ENCODE peak calls at places on chromosomes 12 and 14, in four cellular contexts. T, J, X and E are unnamed samples.

GRCh38 chr12:114063435-114063834 is 97.3 kb upstream of the RBM19 start:
- DNase-seq in T (no peak), J (no peak), X (no peak), E (no peak)

GRCh38 chr14:94670692-94671285 is 58.6 kb downstream of the SERPINA3 start:
- DNase-seq in T (no peak), J (no peak), X (no peak), E (no peak)

GRCh38 chr12:46373303-46374182 is 970 bp upstream of the SLC38A2 start:
- DNase-seq in T (peak), J (peak), X (peak), E (peak)

GRCh38 chr12:131441638-131442336 is 269.1 kb upstream of the SFSWAP start:
- DNase-seq in T (no peak), J (no peak), X (no peak), E (no peak)

GRCh38 chr12:109820921-109821381 is 12.2 kb downstream of the TRPV4 start:
- DNase-seq in T (no peak), J (no peak), X (no peak), E (peak)

GRCh38 chr12:25051171-25051570 is 102.3 kb upstream of the BCAT1 start:
- DNase-seq in T (no peak), J (no peak), X (no peak), E (no peak)

GRCh38 chr14:29928342-29928640 is 644 bp upstream of the PRKD1 start:
- DNase-seq in T (no peak), J (no peak), X (no peak), E (no peak)

GRCh38 chr12:31582155-31582554 is 8.8 kb downstream of the DENND5B start:
- DNase-seq in T (no peak), J (peak), X (no peak), E (no peak)

GRCh38 chr14:83485591-83485990 is 1951.9 kb upstream of the SEL1L start:
- DNase-seq in T (no peak), J (no peak), X (no peak), E (no peak)

GRCh38 chr12:13686243-13686642 is 295.2 kb downstream of the GRIN2B start:
- DNase-seq in T (no peak), J (no peak), X (no peak), E (no peak)

GRCh38 chr14:105944632-105945610 is 418.5 kb downstream of the TMEM121 start:
- DNase-seq in T (peak), J (no peak), X (peak), E (peak)

GRCh38 chr14:75711796-75712211 is 50.8 kb downstream of the TTLL5 start:
- DNase-seq in T (peak), J (peak), X (peak), E (peak)

GRCh38 chr14:32702571-32702970 is 236.1 kb upstream of the NPAS3 start:
- DNase-seq in T (no peak), J (peak), X (peak), E (peak)

GRCh38 chr12:21941522-21942376 is 523 bp upstream of the ABCC9 start:
- DNase-seq in T (peak), J (peak), X (peak), E (no peak)

GRCh38 chr12:68138480-68138879 is 21.1 kb downstream of the IFNG start:
- DNase-seq in T (no peak), J (no peak), X (no peak), E (no peak)

GRCh38 chr12:79555006-79555925 is 135.5 kb downstream of the PAWR start:
- DNase-seq in T (no peak), J (peak), X (no peak), E (no peak)

GRCh38 chr14:105528859-105529505 is 2.6 kb downstream of the TMEM121 start:
- DNase-seq in T (no peak), J (no peak), X (peak), E (no peak)

GRCh38 chr12:82481954-82482353 is 123.6 kb downstream of the METTL25 start:
- DNase-seq in T (no peak), J (no peak), X (no peak), E (no peak)

GRCh38 chr12:132427999-132428871 is 61.7 kb upstream of the FBRSL1 start:
- DNase-seq in T (peak), J (no peak), X (no peak), E (no peak)

GRCh38 chr14:74084277-74085046 is at the start of the genes ALDH6A1 and LIN52:
- DNase-seq in T (peak), J (peak), X (peak), E (peak)

GRCh38 chr12:57452181-57452936 is 2.7 kb upstream of the INHBE start:
- DNase-seq in T (no peak), J (peak), X (no peak), E (no peak)

GRCh38 chr12:46260153-46260912 is 8.5 kb downstream of the SLC38A1 start:
- DNase-seq in T (no peak), J (peak), X (no peak), E (peak)

GRCh38 chr12:44334347-44334746 is 498.5 kb downstream of the TMEM117 start:
- DNase-seq in T (no peak), J (no peak), X (no peak), E (no peak)

GRCh38 chr12:88111074-88111652 is 30.7 kb downstream of the CEP290 start:
- DNase-seq in T (no peak), J (peak), X (no peak), E (peak)

GRCh38 chr14:75438486-75439080 is 10.8 kb downstream of the JDP2 start:
- DNase-seq in T (no peak), J (no peak), X (no peak), E (peak)

GRCh38 chr14:98167253-98167652 is 1104.7 kb downstream of the BCL11B start:
- DNase-seq in T (no peak), J (no peak), X (no peak), E (no peak)

GRCh38 chr12:47743311-47743860 is 15.3 kb downstream of the RAPGEF3 start:
- DNase-seq in T (no peak), J (no peak), X (no peak), E (no peak)

GRCh38 chr14:103033744-103034143 is 23.6 kb downstream of the CDC42BPB start:
- DNase-seq in T (no peak), J (no peak), X (no peak), E (no peak)
- H3K4me3 ChIP-seq in T (no peak), J (no peak), X (no peak), E (no peak)

DNA sequence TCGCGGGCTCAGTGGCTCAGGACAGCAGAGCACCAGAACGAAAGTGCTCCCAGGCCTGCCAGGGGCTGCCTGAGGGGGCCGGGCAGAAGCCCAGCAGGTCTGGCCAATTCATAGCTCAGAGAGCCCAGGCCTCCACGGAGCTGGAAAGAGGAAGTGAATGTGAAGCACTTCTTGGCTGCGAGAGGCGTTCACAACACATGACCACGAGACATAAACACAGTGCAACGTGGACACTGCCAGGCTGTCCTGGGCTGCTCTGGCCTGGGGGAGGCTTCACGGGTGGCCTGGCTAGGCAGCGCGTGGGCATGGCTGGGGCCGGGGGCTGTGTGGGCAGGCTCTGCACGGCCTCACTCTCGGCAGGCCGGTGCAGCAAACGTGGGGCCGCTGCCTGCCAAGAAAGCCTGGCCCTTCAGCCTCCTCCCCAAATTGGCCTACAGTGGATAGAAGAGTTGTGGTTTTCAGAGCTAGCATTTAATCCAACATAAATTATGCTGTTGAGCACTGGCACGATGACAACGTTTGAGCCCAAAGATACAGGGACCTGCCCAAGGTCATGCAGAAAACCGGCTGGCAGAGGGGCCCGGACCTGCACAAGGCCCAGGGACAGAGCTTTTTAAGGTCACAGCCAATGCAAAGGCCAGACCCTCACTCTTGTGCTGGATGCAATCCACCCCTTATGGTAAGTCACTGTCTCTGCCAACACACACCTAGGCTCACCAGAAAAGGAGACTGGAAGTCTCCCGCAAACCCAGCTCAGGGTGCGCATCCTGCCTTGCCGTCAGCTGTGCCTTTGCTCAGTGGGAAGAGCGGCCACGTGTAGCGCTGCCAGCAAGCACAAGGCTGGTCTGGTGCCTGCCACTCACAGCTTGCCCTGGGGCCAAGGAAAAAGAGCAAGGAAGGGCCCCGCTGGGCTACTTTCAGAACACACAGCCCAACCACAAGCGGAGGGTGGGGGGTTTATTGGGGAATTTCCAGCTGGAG is 8.6 kb downstream of the SLC25A29 start:
- DNase-seq in T (peak), J (peak), X (peak), E (no peak)
- H3K4me3 ChIP-seq in T (no peak), J (no peak), X (peak), E (no peak)

GRCh38 chr14:100145682-100146464 is 13.6 kb downstream of the DEGS2 start:
- DNase-seq in T (no peak), J (no peak), X (no peak), E (no peak)

GRCh38 chr14:100146548-100147091 is 12.8 kb downstream of the DEGS2 start:
- DNase-seq in T (no peak), J (no peak), X (no peak), E (no peak)

GRCh38 chr14:100147691-100148464 is 11.6 kb downstream of the DEGS2 start:
- DNase-seq in T (no peak), J (no peak), X (no peak), E (no peak)

GRCh38 chr14:100148837-100149731 is 10.4 kb downstream of the DEGS2 start:
- DNase-seq in T (no peak), J (no peak), X (no peak), E (no peak)

GRCh38 chr14:100147181-100147631 is 12.2 kb downstream of the DEGS2 start:
- DNase-seq in T (no peak), J (no peak), X (peak), E (no peak)
- H3K4me3 ChIP-seq in T (no peak), J (no peak), X (no peak), E (no peak)

GRCh38 chr12:53502331-53502730 is 1.2 kb downstream of the TARBP2 start:
- DNase-seq in T (no peak), J (no peak), X (no peak), E (no peak)
- H3K4me3 ChIP-seq in T (no peak), J (peak), X (peak), E (peak)

DNA sequence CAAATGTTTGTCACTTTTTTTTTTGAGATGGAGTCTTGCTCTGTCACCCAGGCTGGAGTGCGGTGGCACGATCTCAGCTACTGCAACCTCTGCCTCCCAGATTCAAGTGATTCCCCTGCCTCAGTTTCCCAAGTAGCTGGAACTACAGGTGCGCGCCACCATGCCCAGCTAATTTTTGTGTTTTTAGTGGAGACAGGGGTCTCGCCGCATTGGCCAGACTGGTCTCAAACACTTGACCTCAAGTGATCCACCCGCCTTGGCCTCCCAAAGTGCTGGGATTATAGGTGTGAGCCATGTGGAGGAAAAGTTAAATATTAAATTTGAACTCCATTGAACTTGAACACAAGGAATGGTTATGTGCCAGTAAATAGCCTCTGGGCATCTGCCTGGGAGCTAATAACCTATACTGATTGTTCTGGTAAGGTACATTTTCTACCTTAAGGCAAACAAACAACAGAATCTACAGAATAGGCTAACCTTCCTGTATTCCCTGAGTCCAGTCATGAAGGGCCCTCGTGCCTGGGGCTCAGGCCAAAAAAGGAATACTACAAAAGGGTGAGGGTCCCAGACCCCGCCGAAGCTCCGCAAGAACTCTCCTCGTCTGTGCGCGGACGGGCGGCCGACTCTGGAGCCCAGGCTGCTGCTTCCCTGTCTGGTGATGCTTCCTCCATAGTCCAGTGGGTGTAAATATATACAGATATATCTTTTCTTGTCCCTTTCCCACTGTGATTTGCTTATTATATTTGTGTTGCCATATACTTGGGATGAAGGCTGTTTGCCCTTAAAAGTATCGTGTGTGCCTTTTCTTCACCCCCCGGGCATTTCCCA is 74.0 kb upstream of the EIF5 start:
- DNase-seq in T (no peak), J (no peak), X (no peak), E (no peak)
- H3K4me3 ChIP-seq in T (no peak), J (peak), X (peak), E (peak)

GRCh38 chr14:93185333-93185688 is 194 bp downstream of the LYSET start:
- DNase-seq in T (no peak), J (peak), X (no peak), E (no peak)

GRCh38 chr14:93186961-93187360 is 1.8 kb downstream of the LYSET start:
- DNase-seq in T (no peak), J (no peak), X (no peak), E (no peak)

GRCh38 chr14:93184391-93185332 is at the start of the genes LYSET and MOAP1:
- DNase-seq in T (peak), J (peak), X (peak), E (peak)

GRCh38 chr14:93183596-93184317 is 940 bp downstream of the MOAP1 start:
- DNase-seq in T (no peak), J (no peak), X (no peak), E (no peak)

GRCh38 chr14:93186461-93186860 is 1.3 kb downstream of the LYSET start:
- DNase-seq in T (no peak), J (no peak), X (no peak), E (no peak)
- H3K4me3 ChIP-seq in T (no peak), J (no peak), X (peak), E (no peak)

GRCh38 chr12:127247937-127248336 is 1019.0 kb upstream of the TMEM132C start:
- DNase-seq in T (no peak), J (no peak), X (no peak), E (no peak)
- H3K4me3 ChIP-seq in T (no peak), J (no peak), X (no peak), E (no peak)

GRCh38 chr12:20695232-20695631 is at the start of gene SLCO1C1:
- DNase-seq in T (no peak), J (no peak), X (no peak), E (no peak)
- H3K4me3 ChIP-seq in T (no peak), J (no peak), X (no peak), E (no peak)

GRCh38 chr14:28765907-28766504 is 581 bp upstream of the FOXG1 start:
- DNase-seq in T (no peak), J (peak), X (peak), E (peak)
- H3K4me3 ChIP-seq in T (no peak), J (peak), X (peak), E (peak)